ENCODE peak calls at places on chromosome 11, in six cellular contexts. M is mesendoderm, Z is IMR-90, W is H1, G is mesenchymal stem cell, D is H9. S is an unnamed sample.

GRCh38 chr11:106421673-106422292 is 344.3 kb downstream of the AASDHPPT start:
- DNase-seq in M (peak), Z (no peak), W (no peak), G (no peak), D (no peak), S (no peak)

GRCh38 chr11:27211370-27212127 is 151.5 kb downstream of the CCDC34 start:
- DNase-seq in M (no peak), Z (no peak), W (no peak), G (no peak), D (no peak), S (no peak)

GRCh38 chr11:16783321-16783801 is 44.9 kb downstream of the C11orf58 start:
- DNase-seq in M (no peak), Z (no peak), W (no peak), G (no peak), D (no peak), S (no peak)

GRCh38 chr11:68828957-68829356 is 12.8 kb downstream of the CPT1A start:
- DNase-seq in M (no peak), Z (no peak), W (no peak), G (no peak), D (no peak), S (no peak)

GRCh38 chr11:63698976-63699733 is 17.9 kb downstream of the RTN3 start:
- DNase-seq in M (peak), Z (no peak), W (no peak), G (no peak), D (no peak), S (no peak)

GRCh38 chr11:73158356-73159051 is 16.4 kb upstream of the FCHSD2 start:
- DNase-seq in M (no peak), Z (peak), W (no peak), G (no peak), D (no peak), S (no peak)

GRCh38 chr11:58912124-58912523 is 27.2 kb upstream of the GLYATL1 start:
- DNase-seq in M (no peak), Z (peak), W (no peak), G (no peak), D (no peak), S (no peak)

GRCh38 chr11:95596011-95596489 is 193.5 kb downstream of the FAM76B start:
- DNase-seq in M (peak), Z (peak), W (no peak), G (peak), D (no peak), S (no peak)

GRCh38 chr11:109838034-109838433 is 255.2 kb upstream of the ZC3H12C start:
- DNase-seq in M (no peak), Z (no peak), W (no peak), G (no peak), D (no peak), S (no peak)

GRCh38 chr11:124070906-124071621 is 29.9 kb upstream of the OR10G7 start:
- DNase-seq in M (peak), Z (peak), W (peak), G (peak), D (peak), S (peak)

GRCh38 chr11:124072147-124072546 is 31.0 kb upstream of the OR10G7 start:
- DNase-seq in M (no peak), Z (no peak), W (no peak), G (no peak), D (no peak), S (no peak)

GRCh38 chr11:124071622-124071948 is 30.5 kb upstream of the OR10G7 start:
- DNase-seq in M (peak), Z (no peak), W (no peak), G (no peak), D (no peak), S (no peak)

GRCh38 chr11:124069429-124070401 is 28.6 kb upstream of the OR10G7 start:
- DNase-seq in M (peak), Z (peak), W (peak), G (peak), D (peak), S (peak)

DNA sequence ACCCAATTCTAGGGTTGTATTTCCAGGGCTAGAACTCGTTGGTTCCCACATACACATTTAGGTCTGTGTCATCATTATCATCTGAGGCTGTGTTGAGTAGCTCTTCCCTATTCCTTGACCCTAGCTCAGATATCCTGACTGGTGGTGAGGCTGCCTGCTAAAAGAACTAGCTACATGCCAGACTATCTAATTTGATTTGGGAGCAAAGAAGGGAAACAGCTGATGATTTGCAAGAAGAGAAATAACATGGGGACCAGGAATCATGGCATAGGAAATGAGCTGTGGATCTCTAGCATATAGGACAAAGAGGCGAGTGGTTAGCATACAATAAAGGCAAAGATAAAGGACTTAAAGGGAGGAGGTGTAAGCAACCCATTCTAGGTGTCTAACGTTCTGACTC is 27.6 kb upstream of the OR10G7 start:
- DNase-seq in M (peak), Z (no peak), W (no peak), G (no peak), D (no peak), S (no peak)
- H2BK15ac ChIP-seq in M (no peak), Z (no peak), W (no peak), G (no peak), D (no peak), S (no peak)

DNA sequence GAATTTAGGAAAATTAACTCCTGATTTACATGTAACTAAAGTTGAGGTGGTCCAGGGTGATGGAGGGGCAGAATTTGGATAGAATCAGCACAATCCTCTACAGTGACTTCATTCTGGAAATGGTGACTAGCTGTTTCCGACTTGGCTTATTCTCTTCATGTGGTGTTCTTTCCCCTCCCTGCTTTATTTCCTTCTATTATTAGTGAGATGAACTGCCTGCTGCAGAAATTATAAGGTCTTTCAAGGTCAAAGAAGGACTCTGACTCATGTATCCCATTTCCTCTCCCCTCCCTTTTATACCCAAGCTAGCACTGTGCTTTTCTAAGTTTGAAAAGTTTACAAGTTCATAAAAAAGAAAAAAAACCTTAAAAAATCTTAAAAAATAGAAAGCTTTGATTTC is 12.2 kb upstream of the MRPL17 start:
- DNase-seq in M (no peak), Z (peak), W (no peak), G (peak), D (no peak), S (no peak)
- H3K4me2 ChIP-seq in M (no peak), Z (no peak), W (no peak), G (no peak), D (no peak), S (no peak)

GRCh38 chr11:107493117-107493516 is 35.5 kb upstream of the CWF19L2 start:
- DNase-seq in M (no peak), Z (peak), W (no peak), G (peak), D (no peak), S (no peak)
- H2BK15ac ChIP-seq in M (no peak), Z (no peak), W (no peak), G (no peak), D (no peak), S (no peak)

GRCh38 chr11:19889531-19889930 is 176.9 kb downstream of the NAV2 start:
- DNase-seq in M (no peak), Z (peak), W (no peak), G (no peak), D (no peak), S (no peak)
- H3K4me2 ChIP-seq in M (no peak), Z (no peak), W (no peak), G (no peak), D (no peak), S (no peak)

DNA sequence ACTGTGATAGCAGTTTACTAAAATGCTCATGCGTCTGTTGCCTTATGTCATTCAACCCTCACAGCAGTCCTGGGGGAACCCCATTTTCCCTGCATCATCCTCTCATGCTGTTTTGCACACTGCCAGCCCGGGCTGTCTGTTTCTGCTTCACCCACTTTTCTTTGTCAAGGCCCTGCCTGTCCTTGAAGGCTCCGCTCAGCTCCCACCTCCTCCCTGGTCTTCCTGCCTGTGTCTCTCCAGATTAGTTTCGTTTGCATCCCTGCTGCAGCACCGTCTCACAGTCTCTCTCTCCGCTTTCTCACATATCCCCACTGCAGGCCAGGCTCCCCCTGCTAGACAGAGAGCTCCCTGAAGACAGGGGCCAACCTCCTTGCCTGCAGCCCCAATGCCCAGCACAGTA is 29.9 kb downstream of the SERPINH1 start:
- DNase-seq in M (no peak), Z (no peak), W (no peak), G (no peak), D (no peak), S (no peak)
- H2BK15ac ChIP-seq in M (no peak), Z (no peak), W (no peak), G (no peak), D (no peak), S (no peak)

GRCh38 chr11:129376658-129377341 is 1.2 kb downstream of the BARX2 start:
- DNase-seq in M (no peak), Z (no peak), W (no peak), G (no peak), D (no peak), S (peak)
- H3K4me2 ChIP-seq in M (no peak), Z (no peak), W (peak), G (no peak), D (peak), S (peak)

GRCh38 chr11:70130636-70131035 is 52.5 kb downstream of the ANO1 start:
- DNase-seq in M (no peak), Z (no peak), W (no peak), G (no peak), D (no peak), S (no peak)
- H2BK15ac ChIP-seq in M (no peak), Z (no peak), W (no peak), G (no peak), D (no peak), S (peak)

GRCh38 chr11:124841186-124841585 is 24.0 kb upstream of the ROBO3 start:
- DNase-seq in M (no peak), Z (no peak), W (no peak), G (no peak), D (no peak), S (no peak)

GRCh38 chr11:124837491-124837856 is 27.8 kb upstream of the ROBO3 start:
- DNase-seq in M (peak), Z (peak), W (no peak), G (peak), D (peak), S (no peak)

GRCh38 chr11:124839972-124840621 is 25.1 kb upstream of the ROBO3 start:
- DNase-seq in M (peak), Z (no peak), W (no peak), G (no peak), D (no peak), S (no peak)

GRCh38 chr11:124840666-124841065 is 24.6 kb upstream of the ROBO3 start:
- DNase-seq in M (no peak), Z (no peak), W (no peak), G (no peak), D (no peak), S (no peak)

GRCh38 chr11:124839051-124839971 is 25.9 kb upstream of the ROBO3 start:
- DNase-seq in M (peak), Z (no peak), W (no peak), G (no peak), D (peak), S (no peak)
- H3K4me2 ChIP-seq in M (peak), Z (peak), W (peak), G (peak), D (peak), S (peak)

DNA sequence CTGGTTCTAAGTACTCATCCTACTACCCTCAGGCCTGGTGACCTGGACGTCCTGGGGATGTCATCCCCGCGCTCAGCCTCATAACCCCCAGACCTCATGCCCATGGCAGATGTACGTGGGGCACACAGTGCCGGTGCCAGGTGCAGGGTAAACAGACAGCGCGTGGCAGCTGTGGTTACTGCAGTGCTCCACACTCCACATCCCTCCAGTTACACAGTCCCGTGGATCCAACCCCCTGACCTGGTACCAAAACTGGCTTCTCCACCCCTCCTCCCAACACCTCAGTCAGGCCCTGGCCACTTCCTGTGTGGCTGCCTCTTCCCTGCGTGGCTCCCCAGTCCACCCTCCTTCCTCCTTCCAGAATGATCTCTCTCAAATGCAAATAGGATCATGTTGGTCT is 95.2 kb downstream of the DSCAML1 start:
- DNase-seq in M (no peak), Z (no peak), W (no peak), G (no peak), D (no peak), S (no peak)
- H2BK15ac ChIP-seq in M (no peak), Z (no peak), W (no peak), G (no peak), D (no peak), S (peak)

DNA sequence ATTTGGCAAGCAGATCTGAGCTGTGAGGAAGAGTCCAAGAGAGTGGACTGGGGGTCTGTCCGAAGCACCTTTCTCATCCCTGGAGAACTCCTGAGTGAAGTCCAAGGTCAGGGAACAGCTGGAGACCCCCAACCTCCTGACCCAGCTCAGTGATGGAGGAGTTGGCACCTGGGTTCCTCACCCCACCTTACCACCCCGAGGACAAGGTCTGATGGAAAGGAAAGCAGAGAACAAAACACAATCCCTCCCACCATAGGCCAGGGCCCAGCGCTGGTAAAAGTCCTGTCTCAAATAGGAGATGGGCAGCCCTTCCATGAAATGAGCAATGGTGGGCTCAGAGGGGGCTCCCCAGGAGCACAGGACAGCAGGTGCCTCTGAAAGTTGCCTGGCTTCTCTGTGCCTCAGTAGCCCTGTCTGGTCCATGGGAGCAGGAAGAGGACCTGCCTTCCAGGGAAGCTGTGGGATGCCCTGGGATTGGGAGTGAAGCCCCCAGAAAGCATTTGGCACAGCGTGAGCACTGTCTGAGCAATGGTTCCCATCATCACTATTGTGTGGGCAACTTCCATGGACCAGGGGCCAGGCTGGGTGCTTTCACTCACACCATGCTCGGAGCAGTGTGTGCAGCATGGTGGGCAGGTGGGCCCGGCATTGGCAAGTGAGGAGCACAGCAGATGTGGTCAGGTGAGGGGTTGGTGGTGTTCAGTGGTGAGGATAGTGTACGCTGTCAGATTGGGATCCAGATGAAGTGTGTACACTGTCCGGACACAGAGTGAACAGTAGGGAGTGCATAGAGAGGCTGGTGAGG is 7.5 kb downstream of the TRIM29 start:
- DNase-seq in M (no peak), Z (no peak), W (no peak), G (no peak), D (no peak), S (no peak)
- H3K4me2 ChIP-seq in M (no peak), Z (no peak), W (no peak), G (no peak), D (no peak), S (no peak)

S was measured in neuronal stem cell.